ENCODE peak calls at places on chromosomes 16 and 17, in six cellular contexts. H is astrocyte of the spinal cord; G is fibroblast of pulmonary artery; A is Kasumi-1; Q is activated naive CD8-positive, alpha-beta T cell treated with anti-CD3 and anti-CD28 coated beads for 36 hours; F is uterus. K is an unnamed sample.

GRCh38 chr17:7632492-7632894 is 2.6 kb downstream of the SHBG start:
- DNase-seq in F (no peak), Q (no peak), G (peak; percentile 73), H (peak; percentile 39), A (peak; percentile 42), K (peak; percentile 78)

GRCh38 chr17:73201215-73202069 is 8.6 kb downstream of the COG1 start:
- DNase-seq in F (peak; percentile 22), Q (no peak), A (no peak), H (no peak), G (no peak), K (no peak)

GRCh38 chr16:57377080-57377841 is 5.0 kb downstream of the CX3CL1 start:
- DNase-seq in H (no peak), A (no peak), G (no peak), F (no peak), Q (peak; percentile 73), K (no peak)

GRCh38 chr17:28958820-28959455 is 7.6 kb upstream of the PHF12 start:
- DNase-seq in Q (no peak), G (no peak), F (no peak), A (no peak), H (no peak), K (no peak)

GRCh38 chr16:65700599-65700998 is 578.7 kb upstream of the CDH11 start:
- DNase-seq in Q (no peak), G (peak; percentile 53), H (no peak), F (no peak), A (no peak), K (no peak)

GRCh38 chr17:76515291-76515949 is 14.2 kb upstream of the RHBDF2 start:
- DNase-seq in H (peak; percentile 79), F (peak; percentile 84), Q (peak; percentile 79), A (peak; percentile 66), G (peak; percentile 97), K (peak; percentile 80)

GRCh38 chr17:64384253-64385186 is 6.1 kb downstream of the PECAM1 start:
- DNase-seq in F (no peak), G (no peak), A (no peak), Q (peak; percentile 33), H (peak; percentile 55), K (no peak)

GRCh38 chr17:48409607-48410006 is 20.4 kb downstream of the SKAP1 start:
- DNase-seq in F (no peak), G (no peak), A (no peak), H (no peak), Q (no peak), K (no peak)

GRCh38 chr17:74815671-74816370 is 39.7 kb upstream of the NAT9 start:
- DNase-seq in H (no peak), Q (no peak), G (no peak), A (peak; percentile 54), F (no peak), K (peak; percentile 57)

GRCh38 chr17:49914664-49915063 is 54.3 kb upstream of the DLX4 start:
- DNase-seq in G (no peak), F (no peak), A (no peak), H (no peak), Q (no peak), K (no peak)

GRCh38 chr17:36928450-36929125 is 8.7 kb upstream of the LHX1 start:
- DNase-seq in F (no peak), G (no peak), A (no peak), Q (no peak), H (no peak), K (no peak)

GRCh38 chr17:64736804-64737492 is 74.8 kb upstream of the SMURF2 start:
- DNase-seq in H (peak; percentile 62), F (no peak), G (peak; percentile 77), A (peak; percentile 80), Q (peak; percentile 24), K (peak; percentile 78)

GRCh38 chr16:86396918-86397317 is 113.4 kb upstream of the FOXF1 start:
- DNase-seq in A (no peak), Q (no peak), F (peak; percentile 63), H (peak; percentile 91), G (peak; percentile 72), K (no peak)

GRCh38 chr17:17056167-17056562 is 13.9 kb downstream of the MPRIP start:
- DNase-seq in G (no peak), A (no peak), Q (no peak), H (no peak), F (no peak), K (no peak)

GRCh38 chr17:33977729-33978514 is 277.2 kb upstream of the CCL2 start:
- DNase-seq in A (no peak), G (no peak), F (no peak), Q (no peak), H (no peak), K (no peak)

GRCh38 chr16:59259074-59259963 is 525.2 kb upstream of the GOT2 start:
- DNase-seq in Q (peak; percentile 43), H (peak; percentile 2), F (no peak), G (no peak), A (peak; percentile 37), K (peak; percentile 38)

GRCh38 chr17:33521784-33522183 is 228.7 kb upstream of the ASIC2 start:
- DNase-seq in H (no peak), G (no peak), A (no peak), Q (peak; percentile 2), F (no peak), K (no peak)

GRCh38 chr17:73620414-73620813 is 23.8 kb downstream of the SDK2 start:
- DNase-seq in Q (no peak), H (no peak), A (no peak), F (no peak), G (no peak), K (no peak)

GRCh38 chr16:86566601-86566965 is at the start of gene FOXC2:
- DNase-seq in Q (peak; percentile 54), H (peak; percentile 98), G (peak; percentile 96), F (peak; percentile 67), A (no peak), K (no peak)

GRCh38 chr17:5000237-5000639 is 2.5 kb downstream of the KIF1C start:
- DNase-seq in G (peak; percentile 46), H (no peak), Q (no peak), A (no peak), F (peak; percentile 81), K (no peak)

GRCh38 chr17:59746849-59747445 is 39.5 kb downstream of the VMP1 start:
- DNase-seq in G (peak; percentile 83), F (no peak), A (peak; percentile 59), H (peak; percentile 82), Q (no peak), K (peak; percentile 53)

GRCh38 chr17:51015145-51015558 is 105.5 kb downstream of the SPAG9 start:
- DNase-seq in H (peak; percentile 68), Q (no peak), F (no peak), G (peak; percentile 18), A (no peak), K (no peak)

GRCh38 chr16:67284699-67285646 is 5.6 kb downstream of the PLEKHG4 start:
- DNase-seq in A (no peak), Q (no peak), F (no peak), H (peak; percentile 32), G (peak; percentile 39), K (no peak)

GRCh38 chr17:9824797-9825338 is 856 bp upstream of the GLP2R start:
- DNase-seq in Q (no peak), G (no peak), F (no peak), A (no peak), H (no peak), K (no peak)

GRCh38 chr17:80812362-80813088 is 179.1 kb upstream of the CHMP6 start:
- DNase-seq in A (no peak), G (no peak), Q (no peak), H (no peak), F (peak; percentile 6), K (no peak)

GRCh38 chr17:81573794-81574642 is 21.9 kb upstream of the FAAP100 start:
- DNase-seq in G (no peak), Q (no peak), H (no peak), F (no peak), A (no peak), K (no peak)

GRCh38 chr16:58970775-58971174 is 236.7 kb upstream of the GOT2 start:
- DNase-seq in F (no peak), Q (no peak), H (no peak), G (peak; percentile 4), A (no peak), K (no peak)

GRCh38 chr17:38434178-38434665 is 6.0 kb downstream of the ARHGAP23 start:
- DNase-seq in F (no peak), Q (no peak), H (no peak), A (no peak), G (no peak), K (no peak)

GRCh38 chr17:40458001-40458791 is 14.9 kb downstream of the IGFBP4 start:
- DNase-seq in F (peak; percentile 63), G (peak; percentile 85), Q (no peak), A (no peak), H (peak; percentile 76), K (no peak)

GRCh38 chr16:1707193-1707790 is 1.3 kb downstream of the MAPK8IP3 start:
- DNase-seq in G (peak; percentile 37), H (peak; percentile 52), A (no peak), Q (no peak), F (no peak), K (peak; percentile 30)

GRCh38 chr16:80552277-80552676 is 11.5 kb downstream of the DYNLRB2 start:
- DNase-seq in F (no peak), H (no peak), Q (no peak), A (no peak), G (no peak), K (no peak)